ENCODE peak calls at places on chromosomes 11 and 22, in nine cellular contexts. Z, X, O, U, H, Q, W, J and T are unnamed samples.

GRCh38 chr11:92340839-92341238 is 116.2 kb downstream of the FAT3 start:
- DNase-seq in Z (no peak), X (no peak), O (peak), U (peak), H (no peak), Q (peak), W (no peak), J (no peak), T (peak)

GRCh38 chr22:23762866-23763578 is at the start of gene C22orf15:
- DNase-seq in Z (no peak), X (no peak), O (no peak), U (no peak), H (no peak), Q (peak), W (peak), J (no peak), T (no peak)

GRCh38 chr11:93515438-93515837 is 27.8 kb downstream of the SMCO4 start:
- DNase-seq in Z (no peak), X (no peak), O (no peak), U (no peak), H (no peak), Q (no peak), W (no peak), J (no peak), T (no peak)

GRCh38 chr11:111582163-111582562 is 20.1 kb upstream of the SIK2 start:
- DNase-seq in Z (no peak), X (no peak), O (no peak), U (no peak), H (no peak), Q (no peak), W (no peak), J (no peak), T (no peak)

GRCh38 chr11:115523727-115524399 is 19.6 kb upstream of the CADM1 start:
- DNase-seq in Z (no peak), X (no peak), O (no peak), U (no peak), H (no peak), Q (no peak), W (no peak), J (no peak), T (no peak)

GRCh38 chr11:88655163-88655562 is 317.6 kb upstream of the CTSC start:
- DNase-seq in Z (no peak), X (no peak), O (no peak), U (no peak), H (no peak), Q (no peak), W (no peak), J (no peak), T (no peak)

GRCh38 chr11:2483426-2483825 is 38.6 kb downstream of the KCNQ1 start:
- DNase-seq in Z (no peak), X (no peak), O (no peak), U (no peak), H (no peak), Q (no peak), W (no peak), J (no peak), T (no peak)

GRCh38 chr11:79437274-79437980 is 3.4 kb downstream of the TENM4 start:
- DNase-seq in Z (peak), X (peak), O (peak), U (peak), H (peak), Q (peak), W (peak), J (peak), T (no peak)

GRCh38 chr11:69479591-69480271 is 1.7 kb upstream of the LINC01488 start:
- DNase-seq in Z (peak), X (peak), O (peak), U (no peak), H (peak), Q (no peak), W (peak), J (peak), T (no peak)

GRCh38 chr11:110207089-110207488 is 89.3 kb downstream of the RDX start:
- DNase-seq in Z (no peak), X (no peak), O (no peak), U (no peak), H (no peak), Q (no peak), W (no peak), J (no peak), T (no peak)

GRCh38 chr22:35155403-35156025 is 89.6 kb downstream of the ISX start:
- DNase-seq in Z (no peak), X (no peak), O (no peak), U (peak), H (no peak), Q (no peak), W (no peak), J (no peak), T (peak)

GRCh38 chr11:73085189-73085875 is 56.8 kb downstream of the FCHSD2 start:
- DNase-seq in Z (no peak), X (no peak), O (no peak), U (peak), H (no peak), Q (peak), W (no peak), J (no peak), T (no peak)

GRCh38 chr11:35006389-35007128 is 90.1 kb downstream of the PDHX start:
- DNase-seq in Z (no peak), X (no peak), O (no peak), U (no peak), H (no peak), Q (peak), W (no peak), J (no peak), T (no peak)

GRCh38 chr11:112100457-112100856 is 13.8 kb downstream of the SDHD start:
- DNase-seq in Z (no peak), X (no peak), O (no peak), U (no peak), H (no peak), Q (peak), W (no peak), J (no peak), T (no peak)

GRCh38 chr11:10922944-10923343 is 65.1 kb upstream of the ZBED5 start:
- DNase-seq in Z (no peak), X (no peak), O (no peak), U (no peak), H (no peak), Q (no peak), W (no peak), J (no peak), T (no peak)
- H3K4me3 ChIP-seq in Z (no peak), X (no peak), O (no peak), U (no peak), H (no peak), Q (no peak), W (no peak), J (no peak), T (no peak)

GRCh38 chr11:95912902-95913560 is 10.9 kb downstream of the MTMR2 start:
- DNase-seq in Z (no peak), X (no peak), O (no peak), U (peak), H (no peak), Q (peak), W (no peak), J (no peak), T (no peak)
- H3K4me3 ChIP-seq in Z (no peak), X (no peak), O (no peak), U (no peak), H (no peak), Q (no peak), W (no peak), J (no peak), T (no peak)

GRCh38 chr11:58963551-58964075 is 24.3 kb downstream of the GLYATL1 start:
- DNase-seq in Z (no peak), X (no peak), O (no peak), U (peak), H (no peak), Q (peak), W (no peak), J (no peak), T (peak)
- H3K4me3 ChIP-seq in Z (no peak), X (no peak), O (no peak), U (no peak), H (peak), Q (peak), W (no peak), J (no peak), T (no peak)

GRCh38 chr11:57179701-57180100 is 2.1 kb upstream of the LRRC55 start:
- DNase-seq in Z (no peak), X (no peak), O (no peak), U (no peak), H (no peak), Q (no peak), W (no peak), J (no peak), T (no peak)

GRCh38 chr11:57180141-57180561 is 1.6 kb upstream of the LRRC55 start:
- DNase-seq in Z (no peak), X (no peak), O (no peak), U (no peak), H (no peak), Q (no peak), W (no peak), J (no peak), T (no peak)

GRCh38 chr11:57181678-57182305 is at the start of gene LRRC55:
- DNase-seq in Z (no peak), X (no peak), O (no peak), U (no peak), H (no peak), Q (no peak), W (no peak), J (no peak), T (no peak)

GRCh38 chr11:57182896-57183295 is 1.1 kb downstream of the LRRC55 start:
- DNase-seq in Z (no peak), X (no peak), O (no peak), U (no peak), H (no peak), Q (no peak), W (no peak), J (no peak), T (no peak)

DNA sequence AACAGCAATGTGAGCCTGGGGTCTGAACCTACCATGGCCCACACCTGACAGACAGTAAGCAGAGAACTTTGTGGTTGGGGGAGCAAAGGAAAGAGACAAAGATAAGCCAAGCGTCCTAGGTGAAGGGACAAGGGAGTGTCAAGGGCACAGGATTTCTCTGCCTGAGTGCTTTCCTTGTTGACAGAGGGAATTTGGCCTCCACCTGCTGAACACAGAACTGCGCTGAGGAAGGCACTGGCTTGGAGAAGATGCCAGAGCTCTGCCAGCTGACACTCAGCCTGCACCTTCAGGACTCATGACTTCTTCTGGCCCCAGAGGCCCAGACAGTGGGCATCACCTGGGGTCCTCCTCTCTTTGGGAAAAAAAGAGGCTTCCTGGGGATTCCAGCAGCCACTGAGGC is 789 bp upstream of the LRRC55 start:
- DNase-seq in Z (no peak), X (no peak), O (no peak), U (no peak), H (no peak), Q (no peak), W (no peak), J (no peak), T (no peak)
- H3K4me3 ChIP-seq in Z (no peak), X (no peak), O (no peak), U (no peak), H (no peak), Q (no peak), W (no peak), J (no peak), T (no peak)